ENCODE peak calls at places on chromosome 21, in five cellular contexts. Z is HCT116, X is aorta, C is IMR-90, V is OCI-LY7. B is an unnamed sample.
A peak's percentile ranks its signal among the peaks of the same experiment; 100 is the strongest.

GRCh38 chr21:42522271-42522670 is 8.6 kb downstream of the SLC37A1 start:
- DNase-seq in Z (no peak), X (no peak), C (no peak), V (no peak), B (no peak)

GRCh38 chr21:43731891-43732711 is 13.2 kb downstream of the PDXK start:
- DNase-seq in Z (no peak), X (peak; percentile 42), C (no peak), V (no peak), B (no peak)

GRCh38 chr21:27838585-27838984 is 871.7 kb upstream of the ADAMTS5 start:
- DNase-seq in Z (no peak), X (no peak), C (no peak), V (no peak), B (no peak)

GRCh38 chr21:23160914-23161313 is 2162.7 kb downstream of the NCAM2 start:
- DNase-seq in Z (no peak), X (no peak), C (no peak), V (no peak), B (no peak)

GRCh38 chr21:45164838-45165237 is 90.5 kb downstream of the ADARB1 start:
- DNase-seq in Z (no peak), X (no peak), C (no peak), V (no peak), B (no peak)

GRCh38 chr21:44423941-44424607 is 31.2 kb upstream of the LRRC3 start:
- DNase-seq in Z (no peak), X (peak; percentile 26), C (no peak), V (no peak), B (no peak)

GRCh38 chr21:21064353-21064752 is 66.1 kb downstream of the NCAM2 start:
- DNase-seq in Z (no peak), X (no peak), C (no peak), V (no peak), B (no peak)

GRCh38 chr21:15744926-15745325 is 15.1 kb downstream of the USP25 start:
- DNase-seq in Z (no peak), X (no peak), C (no peak), V (no peak), B (no peak)

GRCh38 chr21:42624095-42624830 is 29.2 kb upstream of the PDE9A start:
- DNase-seq in Z (no peak), X (no peak), C (no peak), V (no peak), B (no peak)

GRCh38 chr21:15210235-15210678 is 145.5 kb upstream of the NRIP1 start:
- DNase-seq in Z (no peak), X (peak; percentile 56), C (no peak), V (no peak), B (no peak)

GRCh38 chr21:43191521-43191920 is 22.7 kb downstream of the CRYAA start:
- DNase-seq in Z (no peak), X (no peak), C (no peak), V (no peak), B (no peak)

GRCh38 chr21:31875424-31876097 is 2.7 kb downstream of the HUNK start:
- DNase-seq in Z (no peak), X (no peak), C (peak; percentile 52), V (no peak), B (no peak)

GRCh38 chr21:31873275-31873695 is 465 bp downstream of the HUNK start:
- DNase-seq in Z (no peak), X (no peak), C (no peak), V (no peak), B (no peak)

GRCh38 chr21:31872452-31873274 is at the start of gene HUNK:
- DNase-seq in Z (no peak), X (no peak), C (peak; percentile 54), V (peak; percentile 29), B (no peak)

GRCh38 chr21:31874817-31875216 is 2.0 kb downstream of the HUNK start:
- DNase-seq in Z (no peak), X (no peak), C (no peak), V (no peak), B (no peak)

GRCh38 chr21:31873696-31874599 is 1.1 kb downstream of the HUNK start:
- DNase-seq in Z (no peak), X (peak; percentile 58), C (peak; percentile 33), V (peak; percentile 39), B (peak; percentile 4)
- H3K4me1 ChIP-seq in Z (no peaks in the 10 kb centered on the region), X (no peaks in the 10 kb centered on the region), C (peaks cover 4% of the 10 kb centered on the region), V (no peaks in the 10 kb centered on the region), B (no peaks in the 10 kb centered on the region)

DNA sequence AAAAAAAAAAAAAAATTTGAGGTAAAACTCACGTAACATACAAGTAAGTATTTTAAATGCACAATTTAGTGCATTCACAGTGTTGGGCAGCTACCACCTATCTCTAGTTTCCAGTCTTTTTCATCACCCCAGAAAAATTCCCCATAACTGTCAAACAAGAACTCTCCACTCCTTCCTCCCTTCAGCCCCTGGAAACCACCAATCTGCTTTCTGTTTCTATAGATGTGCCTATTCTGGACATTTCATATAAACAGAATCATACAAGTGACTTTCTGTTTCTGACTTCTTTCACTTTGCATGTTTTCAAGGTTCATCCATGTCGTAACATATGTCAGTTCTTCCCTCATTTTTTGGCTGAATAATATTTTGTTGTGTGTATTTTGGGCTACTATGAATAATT is 24.9 kb upstream of the ETS2 start:
- DNase-seq in Z (no peak), X (no peak), C (no peak), V (no peak), B (no peak)
- H3K27ac ChIP-seq in Z (no peak overlapping the region), X (no peak overlapping the region), C (no peak overlapping the region), V (no peak overlapping the region), B (no peak overlapping the region)

GRCh38 chr21:46243325-46243724 is 14.8 kb upstream of the LSS start:
- DNase-seq in Z (no peak), X (no peak), C (no peak), V (no peak), B (no peak)

GRCh38 chr21:46243865-46244490 is 15.4 kb upstream of the LSS start:
- DNase-seq in Z (no peak), X (no peak), C (no peak), V (no peak), B (no peak)

GRCh38 chr21:46246345-46246744 is 17.8 kb upstream of the LSS start:
- DNase-seq in Z (no peak), X (no peak), C (no peak), V (no peak), B (no peak)

GRCh38 chr21:46244602-46245001 is 16.0 kb upstream of the LSS start:
- DNase-seq in Z (no peak), X (no peak), C (no peak), V (no peak), B (no peak)

GRCh38 chr21:46245213-46245915 is 16.8 kb upstream of the LSS start:
- DNase-seq in Z (no peak), X (no peak), C (no peak), V (no peak), B (no peak)
- H3K36me3 ChIP-seq in Z (peaks cover 72% of the 10 kb centered on the region), X (peaks cover 33% of the 10 kb centered on the region), C (peaks cover 68% of the 10 kb centered on the region), V (peaks cover 96% of the 10 kb centered on the region), B (peaks cover 82% of the 10 kb centered on the region)

GRCh38 chr21:34877485-34878128 is 171.5 kb downstream of the RUNX1 start:
- DNase-seq in Z (no peak), X (no peak), C (no peak), V (no peak), B (no peak)

GRCh38 chr21:34880401-34880800 is 168.7 kb downstream of the RUNX1 start:
- DNase-seq in Z (no peak), X (no peak), C (no peak), V (no peak), B (no peak)

GRCh38 chr21:34875830-34876229 is 173.3 kb downstream of the RUNX1 start:
- DNase-seq in Z (no peak), X (no peak), C (peak; percentile 50), V (no peak), B (no peak)

GRCh38 chr21:34878940-34879339 is 170.2 kb downstream of the RUNX1 start:
- DNase-seq in Z (no peak), X (no peak), C (no peak), V (no peak), B (no peak)

GRCh38 chr21:34878501-34878900 is 170.6 kb downstream of the RUNX1 start:
- DNase-seq in Z (no peak), X (no peak), C (no peak), V (no peak), B (no peak)
- H3K4me1 ChIP-seq in Z (peaks cover 47% of the 10 kb centered on the region), X (peaks cover 2% of the 10 kb centered on the region), C (peaks cover 26% of the 10 kb centered on the region), V (peaks cover 31% of the 10 kb centered on the region), B (peaks cover 25% of the 10 kb centered on the region)

B was measured in CD8-positive, alpha-beta memory T cell.